ENCODE peak calls at places on chromosomes 7 and 10, in four cellular contexts. W is GM06990, Q is ovary, R is PC-3. V is an unnamed sample.

GRCh38 chr10:118544401-118544948 is 51.0 kb downstream of the PRLHR start:
- DNase-seq in R (no peak), W (no peak), Q (no peak), V (no peak)

GRCh38 chr7:12351843-12352242 is 51.8 kb downstream of the VWDE start:
- DNase-seq in Q (no peak), R (no peak), W (no peak), V (no peak)

GRCh38 chr7:43469051-43469450 is 113.9 kb upstream of the STK17A start:
- DNase-seq in Q (no peak), W (no peak), R (no peak), V (no peak)

GRCh38 chr10:21278491-21279216 is 246.8 kb downstream of the SKIDA1 start:
- DNase-seq in R (peak), Q (peak), W (peak), V (peak)

GRCh38 chr7:151517601-151518104 is 2.0 kb downstream of the RHEB start:
- DNase-seq in R (no peak), W (no peak), Q (no peak), V (no peak)

GRCh38 chr7:111960909-111961440 is 245.2 kb downstream of the DOCK4 start:
- DNase-seq in R (no peak), W (no peak), Q (no peak), V (no peak)

GRCh38 chr10:71272122-71272771 is 46.8 kb upstream of the SLC29A3 start:
- DNase-seq in Q (no peak), R (peak), W (no peak), V (no peak)

GRCh38 chr10:119449760-119450461 is 92.6 kb downstream of the RGS10 start:
- DNase-seq in W (no peak), Q (peak), R (peak), V (no peak)

GRCh38 chr7:156780724-156781455 is 112.1 kb downstream of the LMBR1 start:
- DNase-seq in Q (no peak), R (no peak), W (peak), V (peak)

GRCh38 chr7:121003986-121004685 is 15.6 kb downstream of the CPED1 start:
- DNase-seq in R (no peak), Q (peak), W (no peak), V (no peak)

GRCh38 chr10:126914561-126914960 is 9.3 kb downstream of the DOCK1 start:
- DNase-seq in Q (no peak), W (no peak), R (no peak), V (no peak)

GRCh38 chr7:14734839-14735321 is 167.7 kb downstream of the DGKB start:
- DNase-seq in W (no peak), R (peak), Q (no peak), V (no peak)

GRCh38 chr10:62632071-62632809 is 172.3 kb upstream of the ADO start:
- DNase-seq in W (peak), R (peak), Q (no peak), V (peak)

GRCh38 chr7:74223711-74224510 is 14.1 kb downstream of the LAT2 start:
- DNase-seq in W (no peak), R (no peak), Q (peak), V (no peak)

GRCh38 chr10:22737587-22737986 is 23.2 kb upstream of the PIP4K2A start:
- DNase-seq in R (peak), Q (no peak), W (no peak), V (no peak)

GRCh38 chr10:70221030-70221429 is 12.2 kb downstream of the PPA1 start:
- DNase-seq in W (no peak), R (no peak), Q (no peak), V (no peak)

GRCh38 chr10:95363303-95363912 is 72.6 kb upstream of the PDLIM1 start:
- DNase-seq in W (peak), Q (no peak), R (peak), V (peak)

GRCh38 chr10:132520147-132520811 is 17.3 kb upstream of the INPP5A start:
- DNase-seq in R (no peak), Q (peak), W (no peak), V (no peak)

GRCh38 chr10:79246606-79247275 is 100.5 kb upstream of the PPIF start:
- DNase-seq in Q (peak), W (no peak), R (no peak), V (no peak)

GRCh38 chr10:46307281-46308112 is 20.7 kb downstream of the ANTXRL start:
- DNase-seq in W (no peak), Q (peak), R (no peak), V (no peak)

GRCh38 chr10:15842493-15843169 is 17.7 kb downstream of the MINDY3 start:
- DNase-seq in W (no peak), Q (no peak), R (no peak), V (no peak)

GRCh38 chr10:107790271-107790670 is 625.8 kb upstream of the SORCS1 start:
- DNase-seq in R (no peak), Q (no peak), W (no peak), V (no peak)

GRCh38 chr7:135763261-135763660 is 14.6 kb upstream of the FAM180A start:
- DNase-seq in W (no peak), R (peak), Q (no peak), V (no peak)

GRCh38 chr10:11245095-11245479 is 227.4 kb downstream of the CELF2 start:
- DNase-seq in W (peak), Q (no peak), R (no peak), V (no peak)

GRCh38 chr7:4083513-4083912 is 598.6 kb upstream of the FOXK1 start:
- DNase-seq in R (no peak), W (no peak), Q (no peak), V (no peak)

GRCh38 chr10:122206471-122207065 is 64.5 kb upstream of the BTBD16 start:
- DNase-seq in W (no peak), R (no peak), Q (no peak), V (no peak)

GRCh38 chr7:105452085-105452484 is 63.4 kb upstream of the SRPK2 start:
- DNase-seq in W (no peak), Q (no peak), R (no peak), V (no peak)

GRCh38 chr10:69474688-69475432 is 23.6 kb downstream of the TSPAN15 start:
- DNase-seq in W (no peak), R (peak), Q (no peak), V (no peak)

GRCh38 chr7:24576171-24577052 is 3.2 kb downstream of the PALS2 start:
- DNase-seq in R (peak), Q (no peak), W (no peak), V (peak)

GRCh38 chr7:1912472-1913289 is 242.6 kb downstream of the ELFN1 start:
- DNase-seq in Q (peak), R (no peak), W (no peak), V (no peak)

GRCh38 chr7:96300981-96301380 is 20.9 kb downstream of the SLC25A13 start:
- DNase-seq in R (no peak), W (no peak), Q (no peak), V (no peak)

GRCh38 chr10:26978531-26978930 is 117.8 kb upstream of the ABI1 start:
- DNase-seq in W (no peak), Q (no peak), R (no peak), V (no peak)

GRCh38 chr10:8137272-8137680 is 82.8 kb downstream of the GATA3 start:
- DNase-seq in Q (no peak), W (no peak), R (no peak), V (no peak)

GRCh38 chr10:131092876-131093275 is 218.6 kb downstream of the TCERG1L start:
- DNase-seq in Q (no peak), R (no peak), W (no peak), V (no peak)

GRCh38 chr10:72084094-72084459 is 4.3 kb downstream of the SPOCK2 start:
- DNase-seq in Q (no peak), R (no peak), W (no peak), V (no peak)

GRCh38 chr10:23095966-23096813 is 811 bp downstream of the MSRB2 start:
- DNase-seq in R (no peak), W (no peak), Q (peak), V (peak)

GRCh38 chr7:149732611-149733010 is 40.8 kb downstream of the ZNF467 start:
- DNase-seq in Q (no peak), R (no peak), W (no peak), V (no peak)

GRCh38 chr7:1505731-1506550 is 1.8 kb upstream of the INTS1 start:
- DNase-seq in R (peak), Q (no peak), W (peak), V (peak)

V was measured in GM10248.